ENCODE peak calls at places on chromosomes 2 and 18, in six cellular contexts. G, D, X, R, T and L are unnamed samples.

GRCh38 chr2:199160677-199161465 is 296.9 kb downstream of the SATB2 start:
- DNase-seq in G (no peak), D (no peak), X (no peak), R (no peak), T (no peak), L (no peak)

GRCh38 chr2:168434164-168434563 is 21.9 kb upstream of the CERS6 start:
- DNase-seq in G (no peak), D (no peak), X (no peak), R (peak; percentile 75), T (no peak), L (no peak)

GRCh38 chr2:10448646-10449480 is 736 bp upstream of the ODC1 start:
- DNase-seq in G (no peak), D (peak; percentile 54), X (peak; percentile 87), R (no peak), T (no peak), L (peak; percentile 95)

GRCh38 chr2:45849491-45850283 is 198.2 kb downstream of the PRKCE start:
- DNase-seq in G (no peak), D (no peak), X (no peak), R (no peak), T (no peak), L (no peak)

GRCh38 chr2:120890566-120891360 is 155.1 kb downstream of the GLI2 start:
- DNase-seq in G (no peak), D (no peak), X (no peak), R (no peak), T (no peak), L (no peak)

GRCh38 chr2:99707592-99707991 is 217.8 kb upstream of the REV1 start:
- DNase-seq in G (no peak), D (no peak), X (no peak), R (no peak), T (no peak), L (no peak)

GRCh38 chr2:222651721-222652420 is 4.0 kb downstream of the FARSB start:
- DNase-seq in G (no peak), D (no peak), X (no peak), R (no peak), T (no peak), L (no peak)

GRCh38 chr2:140085674-140086073 is 1305.5 kb upstream of the NXPH2 start:
- DNase-seq in G (peak; percentile 5), D (no peak), X (no peak), R (no peak), T (no peak), L (no peak)

GRCh38 chr2:125837108-125837507 is 818.9 kb upstream of the GYPC start:
- DNase-seq in G (no peak), D (no peak), X (no peak), R (no peak), T (peak; percentile 12), L (no peak)

GRCh38 chr2:13652531-13653313 is 936.0 kb downstream of the TRIB2 start:
- DNase-seq in G (no peak), D (no peak), X (no peak), R (no peak), T (no peak), L (no peak)

GRCh38 chr2:112881217-112882000 is 29.6 kb upstream of the IL37 start:
- DNase-seq in G (peak; percentile 80), D (peak; percentile 17), X (no peak), R (no peak), T (no peak), L (no peak)

GRCh38 chr2:101983928-101984327 is 7.8 kb upstream of the IL1R2 start:
- DNase-seq in G (peak; percentile 36), D (no peak), X (no peak), R (no peak), T (peak; percentile 50), L (no peak)

GRCh38 chr18:75083131-75083530 is 125.8 kb downstream of the PTGR3 start:
- DNase-seq in G (no peak), D (no peak), X (no peak), R (no peak), T (no peak), L (no peak)

GRCh38 chr2:132620115-132620514 is 49.9 kb downstream of the LYPD1 start:
- DNase-seq in G (no peak), D (no peak), X (no peak), R (no peak), T (no peak), L (no peak)

GRCh38 chr18:35282353-35282752 is 7.7 kb downstream of the ZSCAN30 start:
- DNase-seq in G (peak; percentile 18), D (no peak), X (no peak), R (no peak), T (no peak), L (no peak)